ENCODE peak calls at places on chromosomes 11 and 22, in four cellular contexts. K is IMR-90, F is H1, W is H9. B is an unnamed sample.

GRCh38 chr11:92380882-92381281 is 156.3 kb downstream of the FAT3 start:
- DNase-seq in K (peak; percentile 77), W (no peak), F (no peak), B (no peak)

GRCh38 chr11:99327527-99327926 is 306.8 kb downstream of the CNTN5 start:
- DNase-seq in F (no peak), W (no peak), K (peak; percentile 21), B (no peak)

GRCh38 chr11:19353287-19353686 is 112.5 kb upstream of the E2F8 start:
- DNase-seq in K (no peak), W (no peak), F (no peak), B (no peak)

GRCh38 chr11:12537778-12538401 is 136.3 kb upstream of the TEAD1 start:
- DNase-seq in F (no peak), K (peak; percentile 58), W (no peak), B (peak; percentile 31)

GRCh38 chr11:21040615-21041014 is 371.2 kb downstream of the NELL1 start:
- DNase-seq in F (no peak), W (no peak), K (no peak), B (no peak)

GRCh38 chr11:75868990-75869389 is 54.0 kb downstream of the UVRAG start:
- DNase-seq in F (no peak), W (no peak), K (no peak), B (no peak)

GRCh38 chr22:37187891-37188761 is at the start of gene C1QTNF6:
- DNase-seq in F (peak; percentile 78), W (peak; percentile 85), K (peak; percentile 35), B (peak; percentile 95)

GRCh38 chr22:27219036-27219435 is 561.6 kb downstream of the MIAT start:
- DNase-seq in F (no peak), K (no peak), W (no peak), B (no peak)

GRCh38 chr11:82046778-82047177 is 686.9 kb downstream of the FAM181B start:
- DNase-seq in K (peak; percentile 3), W (no peak), F (no peak), B (no peak)

GRCh38 chr11:17352925-17353227 is 1.3 kb downstream of the NCR3LG1 start:
- DNase-seq in K (peak; percentile 34), F (peak; percentile 59), W (peak; percentile 35), B (no peak)

GRCh38 chr22:25840883-25841282 is 98.9 kb downstream of the MYO18B start:
- DNase-seq in F (peak; percentile 14), K (no peak), W (no peak), B (no peak)

GRCh38 chr22:37499006-37499707 is 13.0 kb upstream of the MFNG start:
- DNase-seq in K (no peak), F (no peak), W (no peak), B (no peak)

GRCh38 chr22:46852771-46853170 is 90.3 kb downstream of the TBC1D22A start:
- DNase-seq in K (no peak), F (no peak), W (no peak), B (no peak)

GRCh38 chr11:11973361-11973800 is 35.0 kb downstream of the DKK3 start:
- DNase-seq in K (peak; percentile 72), F (peak; percentile 24), W (peak; percentile 23), B (no peak)

GRCh38 chr11:34548278-34548677 is 34.7 kb upstream of the ELF5 start:
- DNase-seq in K (no peak), F (no peak), W (no peak), B (no peak)

GRCh38 chr22:17946691-17947367 is 77.5 kb downstream of the MICAL3 start:
- DNase-seq in K (no peak), W (no peak), F (no peak), B (no peak)

GRCh38 chr11:18368236-18368635 is 26.1 kb upstream of the LDHA start:
- DNase-seq in W (no peak), K (peak; percentile 69), F (no peak), B (no peak)

GRCh38 chr22:45602004-45602733 is 69.5 kb upstream of the ATXN10 start:
- DNase-seq in F (no peak), W (peak; percentile 51), K (no peak), B (peak; percentile 40)

GRCh38 chr22:49962012-49962750 is 1.6 kb downstream of the PIM3 start:
- DNase-seq in F (peak; percentile 77), W (peak; percentile 92), K (peak; percentile 93), B (peak; percentile 92)

GRCh38 chr11:100930185-100930778 is 199.3 kb downstream of the PGR start:
- DNase-seq in F (no peak), W (no peak), K (peak; percentile 81), B (peak; percentile 63)

GRCh38 chr11:67617243-67617953 is 10.7 kb downstream of the NDUFV1 start:
- DNase-seq in W (peak; percentile 29), F (peak; percentile 41), K (no peak), B (no peak)

GRCh38 chr11:12279672-12280108 is 97.7 kb upstream of the PARVA start:
- DNase-seq in W (peak; percentile 17), K (no peak), F (no peak), B (no peak)

GRCh38 chr22:39735776-39736175 is 157.8 kb downstream of the ENTHD1 start:
- DNase-seq in W (no peak), F (peak; percentile 32), K (no peak), B (no peak)

GRCh38 chr22:40856513-40857308 is at the start of the genes ST13 and XPNPEP3:
- DNase-seq in W (peak; percentile 97), K (peak; percentile 95), F (peak; percentile 98), B (peak; percentile 98)

GRCh38 chr22:24894220-24894975 is 52.1 kb downstream of the LHFPL7 start:
- DNase-seq in F (no peak), W (no peak), K (peak; percentile 68), B (peak; percentile 29)

GRCh38 chr22:20881231-20881630 is 22.4 kb downstream of the SNAP29 start:
- DNase-seq in K (peak; percentile 19), W (no peak), F (no peak), B (no peak)

GRCh38 chr11:6057452-6057851 is 26.9 kb upstream of the OR56A1 start:
- DNase-seq in W (no peak), K (no peak), F (no peak), B (no peak)

GRCh38 chr11:128420943-128421342 is 166.4 kb downstream of the ETS1 start:
- DNase-seq in W (no peak), K (peak; percentile 99), F (no peak), B (no peak)

GRCh38 chr11:76802621-76803020 is 19.5 kb downstream of the TSKU start:
- DNase-seq in K (no peak), W (no peak), F (peak; percentile 45), B (no peak)

GRCh38 chr11:1690167-1691026 is 6.6 kb upstream of the KRTAP5-6 start:
- DNase-seq in W (no peak), K (no peak), F (no peak), B (no peak)
- H2BK15ac ChIP-seq in W (no peak overlapping the region), K (no peak overlapping the region), F (no peak overlapping the region), B (no peak overlapping the region)

DNA sequence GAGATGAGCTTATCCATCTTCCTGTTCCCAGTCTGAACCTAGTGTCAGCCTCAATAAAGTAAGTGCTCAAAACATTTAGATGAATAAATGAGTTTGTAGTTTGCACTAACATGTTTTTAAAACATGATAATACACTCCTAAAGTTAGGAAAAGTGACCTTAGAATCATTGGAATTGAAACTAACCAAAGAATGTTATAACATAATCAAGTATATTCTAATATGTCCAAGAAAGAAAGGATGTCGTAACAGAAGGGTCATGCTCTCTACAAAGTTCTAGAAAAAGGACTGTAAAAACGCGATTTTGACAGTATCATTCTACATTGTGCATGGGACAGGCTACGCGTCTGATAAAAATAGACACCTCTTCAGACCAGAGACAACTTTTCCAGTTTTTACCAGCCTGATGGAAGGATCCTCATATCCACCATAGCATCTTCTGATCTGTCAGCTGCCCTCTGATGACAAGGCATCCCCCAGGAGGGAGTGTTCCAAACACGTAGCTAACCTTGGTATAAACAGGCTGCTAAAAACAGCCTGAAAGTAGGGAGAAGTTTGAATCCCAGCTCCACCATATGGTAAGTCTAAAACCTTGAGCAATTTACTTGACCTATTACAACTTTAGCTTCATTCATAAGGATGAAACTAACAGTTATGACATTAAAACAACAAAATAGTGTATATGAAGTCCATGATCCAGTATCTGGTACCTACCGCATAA is 30.2 kb downstream of the CLMP start:
- DNase-seq in K (peak; percentile 44), F (no peak), W (no peak), B (no peak)
- H4K5ac ChIP-seq in K (peak overlapping the region; percentile 57), F (no peak overlapping the region), W (no peak overlapping the region), B (no peak overlapping the region)

DNA sequence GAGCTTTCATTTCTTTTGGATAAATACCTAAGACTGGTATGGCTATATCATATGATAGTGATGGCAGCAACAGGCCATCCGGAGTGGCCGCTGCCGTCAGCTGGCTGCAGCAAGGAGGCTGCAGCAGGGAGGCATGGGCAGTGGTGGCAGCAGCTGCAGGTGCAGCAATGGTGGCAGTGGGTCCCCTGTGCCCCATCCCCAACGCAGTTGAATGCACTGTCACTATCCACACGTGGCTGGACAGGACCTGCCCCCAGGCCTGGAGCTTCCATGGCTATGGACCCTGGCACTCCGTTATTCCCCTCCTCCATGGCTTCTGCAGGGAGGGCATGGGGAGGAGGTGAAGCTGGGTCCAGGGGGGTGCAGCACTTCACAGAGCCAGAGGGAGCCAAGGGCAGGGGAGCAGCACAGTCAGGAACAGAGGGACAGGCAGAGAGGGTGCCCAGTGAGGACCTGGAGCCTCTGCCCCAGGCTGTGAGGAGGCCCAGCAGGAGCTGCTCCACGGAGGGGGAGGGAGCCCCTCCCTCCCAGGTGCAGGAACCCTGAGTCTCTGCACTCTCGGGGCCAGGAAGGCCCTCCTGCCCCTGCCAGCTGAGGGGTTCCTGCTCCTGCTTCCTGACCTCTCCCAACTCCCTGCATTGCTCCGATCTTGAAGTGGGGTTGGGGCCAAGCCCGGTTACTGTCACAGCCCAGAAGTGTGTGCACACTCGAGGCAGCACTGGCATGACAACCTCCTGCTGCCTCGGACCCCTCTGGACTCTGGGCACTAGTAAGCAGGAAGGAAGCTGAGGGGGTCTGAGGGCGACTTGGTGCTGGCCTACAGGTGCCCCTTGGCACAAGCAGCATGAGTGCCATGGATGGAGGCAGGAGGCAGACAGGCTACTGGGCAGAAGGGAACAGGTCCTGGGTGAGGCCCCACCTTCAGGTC is 466.3 kb downstream of the GUCY1A2 start:
- DNase-seq in F (no peak), K (no peak), W (no peak), B (no peak)
- H2BK15ac ChIP-seq in F (peak overlapping the region; percentile 14), K (no peak overlapping the region), W (no peak overlapping the region), B (no peak overlapping the region)

DNA sequence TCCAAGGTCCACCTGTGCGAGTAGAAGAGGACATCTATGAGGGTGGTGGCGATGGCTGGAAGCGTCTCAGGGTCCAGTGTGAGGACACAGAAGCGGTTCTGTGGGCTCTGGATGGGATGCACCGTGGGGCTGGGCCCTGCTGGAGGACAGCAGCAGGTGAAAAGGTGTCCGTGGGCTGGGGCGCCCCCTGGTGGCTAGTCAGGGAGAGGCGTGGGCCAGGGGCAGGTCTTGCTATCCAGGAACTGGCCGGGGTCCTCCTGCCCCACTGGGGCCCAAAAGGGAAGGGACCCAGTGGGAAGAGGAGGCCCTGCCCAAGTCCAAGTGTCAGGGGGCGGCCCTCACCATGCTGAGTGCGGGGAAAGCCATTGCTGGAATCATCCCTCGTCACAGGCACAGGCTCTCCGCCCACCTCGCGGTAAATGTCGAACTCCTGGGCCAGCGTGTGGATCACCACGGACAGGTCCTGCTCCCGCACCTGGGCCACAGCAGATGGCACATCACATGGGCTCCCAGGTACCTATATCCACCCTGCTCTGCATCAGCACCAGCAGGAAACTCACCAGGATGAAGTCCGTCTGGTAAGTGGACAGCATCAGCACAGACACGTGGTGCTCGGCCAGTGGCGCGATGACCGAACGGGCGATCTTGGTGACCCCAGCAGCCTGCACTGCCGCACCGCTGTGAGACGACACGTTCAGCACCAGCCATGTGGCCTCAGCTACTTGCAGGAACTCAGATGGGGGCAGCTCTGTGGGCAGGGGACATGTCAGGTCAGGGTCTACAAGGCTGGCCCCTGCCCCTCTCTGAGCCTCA is 2.3 kb downstream of the CASTOR1 start:
- DNase-seq in K (peak; percentile 46), W (peak; percentile 88), F (peak; percentile 98), B (peak; percentile 73)
- H4K5ac ChIP-seq in K (no peak overlapping the region), W (no peak overlapping the region), F (no peak overlapping the region), B (no peak overlapping the region)

GRCh38 chr11:69204246-69205124 is 48.8 kb downstream of the SMIM38 start:
- DNase-seq in W (no peak), K (no peak), F (no peak), B (no peak)
- H2BK15ac ChIP-seq in W (no peak overlapping the region), K (no peak overlapping the region), F (no peak overlapping the region), B (no peak overlapping the region)